ENCODE peak calls at places on chromosomes 2 and 18, in nine cellular contexts. One of them, this sample, is unnamed.

GRCh38 chr18:65288908-65289307 is 461.9 kb upstream of the CDH7 start:
- DNase-seq in colonic mucosa: no peak
- DNase-seq in gastrocnemius medialis: no peak
- DNase-seq in cardiac muscle cell: no peak
- DNase-seq in Calu3: no peak
- DNase-seq in WTC11: no peak
- DNase-seq in H1: no peak
- DNase-seq in heart right ventricle: no peak
- DNase-seq in AG04450: no peak
- DNase-seq in this sample: no peak

GRCh38 chr2:66896151-66896550 is 461.2 kb downstream of the MEIS1 start:
- DNase-seq in AG04450: no peak
- DNase-seq in cardiac muscle cell: peak; percentile 39
- DNase-seq in gastrocnemius medialis: no peak
- DNase-seq in Calu3: no peak
- DNase-seq in colonic mucosa: no peak
- DNase-seq in H1: no peak
- DNase-seq in WTC11: no peak
- DNase-seq in heart right ventricle: no peak
- DNase-seq in this sample: no peak

GRCh38 chr2:143732076-143732475 is 602.9 kb downstream of the ARHGAP15 start:
- DNase-seq in heart right ventricle: no peak
- DNase-seq in cardiac muscle cell: no peak
- DNase-seq in AG04450: no peak
- DNase-seq in H1: no peak
- DNase-seq in gastrocnemius medialis: no peak
- DNase-seq in colonic mucosa: no peak
- DNase-seq in WTC11: no peak
- DNase-seq in Calu3: no peak
- DNase-seq in this sample: no peak

GRCh38 chr2:142914507-142915313 is 37.2 kb downstream of the KYNU start:
- DNase-seq in AG04450: no peak
- DNase-seq in cardiac muscle cell: no peak
- DNase-seq in colonic mucosa: no peak
- DNase-seq in gastrocnemius medialis: no peak
- DNase-seq in WTC11: no peak
- DNase-seq in Calu3: peak; percentile 19
- DNase-seq in heart right ventricle: no peak
- DNase-seq in H1: no peak
- DNase-seq in this sample: no peak

GRCh38 chr2:5914831-5915611 is 222.8 kb downstream of the SOX11 start:
- DNase-seq in gastrocnemius medialis: no peak
- DNase-seq in Calu3: no peak
- DNase-seq in colonic mucosa: no peak
- DNase-seq in AG04450: peak; percentile 68
- DNase-seq in heart right ventricle: peak; percentile 62
- DNase-seq in cardiac muscle cell: peak; percentile 90
- DNase-seq in WTC11: no peak
- DNase-seq in H1: peak; percentile 50
- DNase-seq in this sample: no peak

GRCh38 chr18:7369006-7369405 is 138.1 kb downstream of the LRRC30 start:
- DNase-seq in cardiac muscle cell: no peak
- DNase-seq in H1: no peak
- DNase-seq in WTC11: no peak
- DNase-seq in colonic mucosa: no peak
- DNase-seq in Calu3: no peak
- DNase-seq in heart right ventricle: peak; percentile 58
- DNase-seq in gastrocnemius medialis: no peak
- DNase-seq in AG04450: no peak
- DNase-seq in this sample: no peak

GRCh38 chr2:226002438-226002837 is 602.9 kb downstream of the NYAP2 start:
- DNase-seq in Calu3: no peak
- DNase-seq in heart right ventricle: peak; percentile 32
- DNase-seq in gastrocnemius medialis: peak; percentile 47
- DNase-seq in WTC11: no peak
- DNase-seq in AG04450: no peak
- DNase-seq in colonic mucosa: no peak
- DNase-seq in cardiac muscle cell: no peak
- DNase-seq in H1: no peak
- DNase-seq in this sample: no peak

GRCh38 chr18:31702449-31702848 is 18.1 kb upstream of the B4GALT6 start:
- DNase-seq in H1: no peak
- DNase-seq in gastrocnemius medialis: no peak
- DNase-seq in WTC11: no peak
- DNase-seq in Calu3: no peak
- DNase-seq in colonic mucosa: no peak
- DNase-seq in heart right ventricle: no peak
- DNase-seq in cardiac muscle cell: no peak
- DNase-seq in AG04450: no peak
- DNase-seq in this sample: no peak

GRCh38 chr2:234771176-234771575 is 180.6 kb upstream of the SH3BP4 start:
- DNase-seq in colonic mucosa: no peak
- DNase-seq in gastrocnemius medialis: no peak
- DNase-seq in heart right ventricle: no peak
- DNase-seq in WTC11: no peak
- DNase-seq in cardiac muscle cell: no peak
- DNase-seq in AG04450: no peak
- DNase-seq in Calu3: no peak
- DNase-seq in H1: no peak
- DNase-seq in this sample: no peak

GRCh38 chr18:49340446-49340845 is 120.0 kb downstream of the DYM start:
- DNase-seq in WTC11: no peak
- DNase-seq in colonic mucosa: no peak
- DNase-seq in AG04450: no peak
- DNase-seq in heart right ventricle: no peak
- DNase-seq in gastrocnemius medialis: no peak
- DNase-seq in Calu3: no peak
- DNase-seq in cardiac muscle cell: no peak
- DNase-seq in H1: no peak
- DNase-seq in this sample: no peak

GRCh38 chr2:128442053-128442751 is 123.5 kb upstream of the HS6ST1 start:
- DNase-seq in Calu3: no peak
- DNase-seq in AG04450: no peak
- DNase-seq in colonic mucosa: peak; percentile 70
- DNase-seq in H1: peak; percentile 45
- DNase-seq in cardiac muscle cell: no peak
- DNase-seq in gastrocnemius medialis: no peak
- DNase-seq in WTC11: no peak
- DNase-seq in heart right ventricle: no peak
- DNase-seq in this sample: no peak

GRCh38 chr2:1546023-1546591 is 132.8 kb downstream of the TPO start:
- DNase-seq in cardiac muscle cell: peak; percentile 60
- DNase-seq in WTC11: peak; percentile 48
- DNase-seq in colonic mucosa: no peak
- DNase-seq in Calu3: peak; percentile 59
- DNase-seq in heart right ventricle: peak; percentile 33
- DNase-seq in H1: peak; percentile 71
- DNase-seq in gastrocnemius medialis: no peak
- DNase-seq in AG04450: peak; percentile 37
- DNase-seq in this sample: no peak

GRCh38 chr2:223217373-223217772 is 165.4 kb downstream of the KCNE4 start:
- DNase-seq in gastrocnemius medialis: no peak
- DNase-seq in WTC11: no peak
- DNase-seq in H1: no peak
- DNase-seq in colonic mucosa: no peak
- DNase-seq in AG04450: no peak
- DNase-seq in heart right ventricle: no peak
- DNase-seq in Calu3: no peak
- DNase-seq in cardiac muscle cell: no peak
- DNase-seq in this sample: no peak

GRCh38 chr2:133566967-133567645 is 1.2 kb downstream of the NCKAP5 start:
- DNase-seq in WTC11: no peak
- DNase-seq in gastrocnemius medialis: peak; percentile 35
- DNase-seq in Calu3: peak; percentile 47
- DNase-seq in AG04450: peak; percentile 68
- DNase-seq in heart right ventricle: peak; percentile 58
- DNase-seq in colonic mucosa: peak; percentile 25
- DNase-seq in cardiac muscle cell: peak; percentile 56
- DNase-seq in H1: no peak
- DNase-seq in this sample: no peak

DNA sequence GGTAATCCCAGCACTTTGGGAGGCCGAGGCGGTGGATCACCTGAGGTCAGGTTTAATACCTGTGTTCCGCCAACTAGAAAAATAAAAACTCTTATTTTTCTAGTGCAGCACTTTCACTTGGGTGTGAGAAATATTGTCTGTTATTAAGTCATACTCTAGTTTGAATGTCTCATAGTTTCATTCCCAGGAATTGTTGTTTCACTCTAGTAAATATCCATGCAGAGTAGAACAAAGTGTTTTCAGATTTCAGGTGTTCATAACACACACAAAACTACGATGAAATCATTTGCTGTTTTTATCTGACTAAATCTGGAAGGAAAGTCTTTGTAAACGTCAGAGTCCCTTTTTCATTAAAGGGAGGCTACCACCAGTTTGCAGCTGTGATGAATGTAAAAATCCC is 3.9 kb downstream of the FAM117B start:
- DNase-seq in H1: no peak
- DNase-seq in Calu3: no peak
- DNase-seq in colonic mucosa: no peak
- DNase-seq in gastrocnemius medialis: no peak
- DNase-seq in WTC11: no peak
- DNase-seq in AG04450: no peak
- DNase-seq in cardiac muscle cell: no peak
- DNase-seq in heart right ventricle: no peak
- DNase-seq in this sample: no peak
- TF ChIP-seq CTCF in H1: no peak
- TF ChIP-seq CTCF in Calu3: no peak
- TF ChIP-seq CTCF in colonic mucosa: no peak
- TF ChIP-seq CTCF in gastrocnemius medialis: no peak
- TF ChIP-seq CTCF in WTC11: no peak
- TF ChIP-seq CTCF in AG04450: no peak
- TF ChIP-seq CTCF in cardiac muscle cell: no peak
- TF ChIP-seq CTCF in heart right ventricle: no peak
- TF ChIP-seq CTCF in this sample: no peak

GRCh38 chr2:98346259-98347236 is at the start of gene CNGA3:
- DNase-seq in AG04450: no peak
- DNase-seq in heart right ventricle: no peak
- DNase-seq in Calu3: peak; percentile 16
- DNase-seq in WTC11: peak; percentile 69
- DNase-seq in H1: peak; percentile 85
- DNase-seq in cardiac muscle cell: peak; percentile 75
- DNase-seq in gastrocnemius medialis: no peak
- DNase-seq in colonic mucosa: no peak
- DNase-seq in this sample: no peak
- TF ChIP-seq CTCF in AG04450: no peak
- TF ChIP-seq CTCF in heart right ventricle: no peak
- TF ChIP-seq CTCF in Calu3: no peak
- TF ChIP-seq CTCF in WTC11: no peak
- TF ChIP-seq CTCF in H1: no peak
- TF ChIP-seq CTCF in cardiac muscle cell: no peak
- TF ChIP-seq CTCF in gastrocnemius medialis: no peak
- TF ChIP-seq CTCF in colonic mucosa: no peak
- TF ChIP-seq CTCF in this sample: no peak

DNA sequence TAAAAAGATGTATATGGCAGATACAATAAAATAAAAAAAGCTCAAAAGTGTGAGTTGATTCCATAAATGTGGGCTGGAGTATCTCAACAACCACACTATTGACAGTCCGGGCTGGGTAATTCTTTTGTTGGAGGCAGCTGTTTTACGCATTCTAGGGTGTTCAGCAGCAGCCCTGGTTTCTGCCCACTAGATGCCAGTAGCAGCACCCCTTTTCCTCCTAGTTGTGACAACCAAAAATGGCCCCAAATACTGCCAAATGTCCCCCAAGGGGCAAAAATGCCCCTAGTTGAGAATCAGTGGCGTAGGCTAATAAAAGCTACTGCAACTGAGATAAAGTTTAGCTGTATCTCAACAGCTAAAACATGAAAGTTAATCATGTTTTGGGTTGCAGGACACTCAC is 44.7 kb downstream of the CHMP3 start:
- DNase-seq in H1: no peak
- DNase-seq in gastrocnemius medialis: no peak
- DNase-seq in Calu3: peak; percentile 10
- DNase-seq in colonic mucosa: no peak
- DNase-seq in WTC11: peak; percentile 28
- DNase-seq in cardiac muscle cell: peak; percentile 19
- DNase-seq in AG04450: no peak
- DNase-seq in heart right ventricle: peak; percentile 36
- DNase-seq in this sample: no peak
- TF ChIP-seq CTCF in H1: peak; percentile 53
- TF ChIP-seq CTCF in gastrocnemius medialis: no peak
- TF ChIP-seq CTCF in Calu3: peak; percentile 28
- TF ChIP-seq CTCF in colonic mucosa: no peak
- TF ChIP-seq CTCF in WTC11: peak; percentile 14
- TF ChIP-seq CTCF in cardiac muscle cell: peak; percentile 51
- TF ChIP-seq CTCF in AG04450: peak; percentile 34
- TF ChIP-seq CTCF in heart right ventricle: peak; percentile 44
- TF ChIP-seq CTCF in this sample: peak; percentile 25

DNA sequence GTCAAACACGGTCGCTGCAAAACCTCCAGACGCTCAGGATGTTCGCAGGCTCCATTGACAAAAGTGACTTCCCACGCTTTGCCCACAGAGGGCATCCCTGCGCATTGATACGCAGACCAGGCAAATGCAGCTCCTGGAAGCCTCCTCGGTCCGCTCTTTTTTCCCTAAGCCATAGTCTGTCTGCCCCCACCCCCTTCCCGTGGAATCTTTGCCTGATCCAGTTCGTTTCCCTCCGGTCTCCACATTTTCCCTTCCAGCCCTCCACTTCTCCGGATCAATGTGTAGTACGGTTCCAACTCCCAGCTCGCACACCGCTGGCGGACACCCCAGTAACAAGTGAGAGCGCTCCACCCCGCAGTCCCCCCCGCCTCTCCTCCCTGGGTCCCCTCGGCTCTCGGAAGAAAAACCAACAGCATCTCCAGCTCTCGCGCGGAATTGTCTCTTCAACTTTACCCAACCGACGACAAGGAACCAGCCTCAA is at the start of gene DCC:
- DNase-seq in cardiac muscle cell: peak; percentile 76
- DNase-seq in heart right ventricle: no peak
- DNase-seq in colonic mucosa: peak; percentile 24
- DNase-seq in gastrocnemius medialis: no peak
- DNase-seq in WTC11: peak; percentile 68
- DNase-seq in AG04450: peak; percentile 15
- DNase-seq in Calu3: no peak
- DNase-seq in H1: peak; percentile 72
- DNase-seq in this sample: no peak
- TF ChIP-seq CTCF in cardiac muscle cell: peak; percentile 41
- TF ChIP-seq CTCF in heart right ventricle: peak; percentile 34
- TF ChIP-seq CTCF in colonic mucosa: no peak
- TF ChIP-seq CTCF in gastrocnemius medialis: no peak
- TF ChIP-seq CTCF in WTC11: no peak
- TF ChIP-seq CTCF in AG04450: peak; percentile 52
- TF ChIP-seq CTCF in Calu3: no peak
- TF ChIP-seq CTCF in H1: peak; percentile 74
- TF ChIP-seq CTCF in this sample: no peak

GRCh38 chr2:54660752-54661151 is 62.7 kb upstream of the EML6 start:
- DNase-seq in Calu3: no peak
- DNase-seq in WTC11: no peak
- DNase-seq in heart right ventricle: no peak
- DNase-seq in cardiac muscle cell: no peak
- DNase-seq in gastrocnemius medialis: no peak
- DNase-seq in AG04450: no peak
- DNase-seq in colonic mucosa: no peak
- DNase-seq in H1: no peak
- DNase-seq in this sample: no peak
- TF ChIP-seq CTCF in Calu3: no peak
- TF ChIP-seq CTCF in WTC11: no peak
- TF ChIP-seq CTCF in heart right ventricle: peak; percentile 20
- TF ChIP-seq CTCF in cardiac muscle cell: no peak
- TF ChIP-seq CTCF in gastrocnemius medialis: peak; percentile 16
- TF ChIP-seq CTCF in AG04450: no peak
- TF ChIP-seq CTCF in colonic mucosa: no peak
- TF ChIP-seq CTCF in H1: no peak
- TF ChIP-seq CTCF in this sample: no peak